ENCODE peak calls at places on chromosomes 11 and 22, in five cellular contexts. J is psoas muscle, B is AG09309, Q is endothelial cell of umbilical vein, V is thoracic aorta. T is an unnamed sample.

GRCh38 chr11:61654397-61654829 is 25.8 kb upstream of the DAGLA start:
- DNase-seq in Q (no peak), V (no peak), B (no peak), J (peak), T (peak)

GRCh38 chr11:57641426-57641825 is 8.3 kb downstream of the YPEL4 start:
- DNase-seq in J (no peak), B (peak), V (no peak), Q (peak), T (peak)

GRCh38 chr11:29914203-29914930 is 102.5 kb downstream of the KCNA4 start:
- DNase-seq in B (no peak), Q (no peak), V (no peak), J (no peak), T (peak)

GRCh38 chr11:101915811-101916291 is 471 bp downstream of the ANGPTL5 start:
- DNase-seq in B (peak), V (no peak), Q (peak), J (no peak), T (peak)

GRCh38 chr11:55345306-55345705 is 2.3 kb downstream of the OR4A16 start:
- DNase-seq in V (no peak), J (no peak), B (no peak), Q (no peak), T (no peak)

GRCh38 chr11:117511483-117511934 is 183.9 kb downstream of the CEP164 start:
- DNase-seq in J (no peak), Q (no peak), V (no peak), B (no peak), T (no peak)

GRCh38 chr22:27295605-27296004 is 506.0 kb downstream of the MN1 start:
- DNase-seq in V (no peak), B (no peak), Q (no peak), J (no peak), T (no peak)

GRCh38 chr11:105732611-105733010 is 122.7 kb downstream of the GRIA4 start:
- DNase-seq in J (no peak), Q (no peak), B (no peak), V (no peak), T (no peak)

GRCh38 chr11:43582837-43583462 is 97.6 kb upstream of the HSD17B12 start:
- DNase-seq in J (no peak), V (no peak), B (no peak), Q (no peak), T (no peak)

GRCh38 chr11:2549876-2550605 is 105.2 kb downstream of the KCNQ1 start:
- DNase-seq in J (peak), Q (no peak), V (no peak), B (no peak), T (no peak)

GRCh38 chr11:2892215-2893020 is 6.8 kb upstream of the CDKN1C start:
- DNase-seq in B (no peak), Q (peak), J (no peak), V (no peak), T (peak)

GRCh38 chr11:122746050-122746478 is 90.5 kb downstream of the UBASH3B start:
- DNase-seq in V (no peak), Q (no peak), B (no peak), J (no peak), T (no peak)

GRCh38 chr11:76769645-76770586 is 13.2 kb upstream of the TSKU start:
- DNase-seq in Q (no peak), B (no peak), V (no peak), J (no peak), T (peak)

GRCh38 chr11:5092821-5093585 is 23.6 kb downstream of the OR52E1 start:
- DNase-seq in J (no peak), Q (no peak), B (no peak), V (no peak), T (no peak)

DNA sequence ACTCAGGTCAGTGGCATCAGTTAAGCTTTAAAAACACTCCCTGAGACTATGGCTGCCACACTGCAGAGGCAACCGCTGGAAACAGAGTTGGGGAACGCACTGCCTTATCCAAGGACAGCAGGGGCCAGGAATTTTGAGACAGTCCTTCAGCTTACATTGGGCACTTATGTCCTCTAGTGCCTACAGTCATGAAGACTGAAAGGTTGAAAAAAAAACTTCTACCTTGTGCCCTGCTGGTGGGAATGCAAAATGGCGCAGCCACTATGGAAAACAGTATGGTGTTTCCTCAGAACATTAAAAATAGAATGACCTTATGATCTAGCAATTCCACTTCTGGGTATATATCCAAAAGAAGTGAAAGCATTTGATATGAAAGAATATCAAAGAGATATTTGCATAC is 19.6 kb downstream of the DKK3 start:
- DNase-seq in J (no peak), Q (no peak), B (no peak), V (no peak), T (no peak)
- TF ChIP-seq CTCF in J (no peak), Q (no peak), B (peak), V (peak), T (peak)

DNA sequence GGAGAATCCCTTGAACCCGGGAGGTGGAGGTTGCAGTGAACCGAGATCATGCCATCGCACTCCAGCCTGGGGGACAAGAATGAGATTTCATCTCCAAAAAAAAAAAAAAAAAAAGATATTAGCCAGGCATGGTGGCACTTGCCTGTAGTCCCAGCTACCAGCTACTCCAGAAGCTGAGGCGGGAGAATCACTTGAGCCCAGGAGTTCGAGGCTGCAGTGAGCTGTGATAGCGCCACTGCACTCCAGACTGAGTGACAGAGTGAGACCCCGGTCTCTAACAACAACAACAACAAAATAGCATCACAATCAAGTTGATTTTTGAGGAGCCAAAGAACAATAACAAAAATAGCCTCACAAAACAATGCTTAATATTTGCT is 2.3 kb downstream of the PMM1 start:
- DNase-seq in Q (no peak), J (no peak), B (no peak), V (no peak), T (no peak)
- H3K4me3 ChIP-seq in Q (no peak), J (no peak), B (no peak), V (no peak), T (no peak)

DNA sequence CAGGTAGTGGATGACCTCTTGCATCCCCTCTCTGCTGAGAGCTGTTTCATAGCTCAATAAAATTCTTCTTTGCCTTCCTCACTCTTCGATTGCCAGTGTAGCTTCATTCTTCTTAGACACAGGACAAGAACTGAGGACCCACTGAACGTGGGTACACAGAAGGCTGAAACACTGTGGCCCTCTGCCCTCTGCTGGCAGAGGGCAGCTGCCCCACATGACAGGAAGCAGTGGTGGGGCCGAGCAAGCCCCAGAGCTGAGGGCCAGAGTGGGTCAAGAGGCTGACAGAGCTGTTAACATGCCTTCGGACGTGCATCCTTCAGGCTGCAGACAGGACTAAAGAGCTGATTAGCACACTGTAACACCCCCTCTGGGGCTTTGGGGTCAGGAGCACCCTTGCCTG is 15.6 kb downstream of the SMC1B start:
- DNase-seq in J (no peak), B (no peak), V (no peak), Q (no peak), T (no peak)
- TF ChIP-seq CTCF in J (no peak), B (no peak), V (no peak), Q (no peak), T (no peak)

GRCh38 chr11:45927684-45928413 is 5.4 kb downstream of the LARGE2 start:
- DNase-seq in B (no peak), J (no peak), Q (no peak), V (no peak), T (no peak)

GRCh38 chr11:45928535-45929215 is 6.2 kb downstream of the LARGE2 start:
- DNase-seq in B (no peak), V (no peak), J (no peak), Q (no peak), T (no peak)

GRCh38 chr11:45930031-45930794 is 7.8 kb downstream of the LARGE2 start:
- DNase-seq in V (no peak), J (no peak), Q (no peak), B (no peak), T (no peak)

GRCh38 chr11:45930951-45931563 is 8.6 kb downstream of the LARGE2 start:
- DNase-seq in Q (no peak), J (no peak), V (no peak), B (no peak), T (no peak)

DNA sequence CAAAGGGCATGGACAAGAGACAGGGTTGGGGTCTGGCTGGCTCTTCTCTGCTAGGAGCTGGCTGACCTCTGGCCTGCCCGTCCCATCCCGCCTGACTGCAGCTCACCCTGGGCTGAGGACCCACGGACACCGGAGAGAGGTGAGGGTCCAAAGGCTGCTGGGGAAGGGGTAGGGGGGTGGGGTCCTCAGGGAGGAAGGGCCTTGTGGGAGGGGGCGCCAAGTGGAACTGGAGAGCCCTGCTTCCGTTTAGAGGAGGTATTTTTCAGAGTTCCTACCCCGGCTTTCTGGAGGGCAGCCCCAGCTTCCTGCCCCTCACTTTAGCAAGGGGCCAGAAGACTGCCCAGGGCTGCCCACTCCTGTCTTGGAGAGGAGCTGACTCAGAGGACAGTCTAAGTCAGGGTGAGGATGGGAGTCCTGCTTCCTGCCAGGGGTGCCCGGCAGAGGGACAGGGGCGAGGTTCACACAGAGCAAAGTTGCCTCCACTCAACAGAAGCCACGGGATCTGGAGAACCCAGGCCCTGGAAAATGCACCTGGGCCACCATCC is 7.1 kb downstream of the LARGE2 start:
- DNase-seq in B (no peak), J (no peak), Q (no peak), V (no peak), T (no peak)
- H3K4me3 ChIP-seq in B (no peak), J (no peak), Q (no peak), V (no peak), T (no peak)

T was measured in fibroblast of pulmonary artery.